ENCODE peak calls at places on chromosome 7, in nine cellular contexts. One of them, this sample, is unnamed.

GRCh38 chr7:44144426-44144967 is 3.4 kb upstream of the MYL7 start:
- DNase-seq in aorta: no peak
- DNase-seq in T-helper 9 cell: no peak
- DNase-seq in GM20000: no peak
- DNase-seq in HS-5: no peak
- DNase-seq in NCI-H748 treated with DMSO at 0.1 percent for 48 hours: no peak
- DNase-seq in foreskin fibroblast: no peak
- DNase-seq in NCI-H1436: no peak
- DNase-seq in mesendoderm: no peak
- DNase-seq in this sample: no peak

GRCh38 chr7:94970085-94970576 is 62.7 kb downstream of the PPP1R9A start:
- DNase-seq in HS-5: no peak
- DNase-seq in mesendoderm: no peak
- DNase-seq in NCI-H1436: no peak
- DNase-seq in foreskin fibroblast: no peak
- DNase-seq in NCI-H748 treated with DMSO at 0.1 percent for 48 hours: no peak
- DNase-seq in GM20000: no peak
- DNase-seq in T-helper 9 cell: no peak
- DNase-seq in aorta: no peak
- DNase-seq in this sample: no peak

GRCh38 chr7:20786421-20786778 is 286 bp downstream of the SP8 start:
- DNase-seq in aorta: no peak
- DNase-seq in HS-5: no peak
- DNase-seq in NCI-H748 treated with DMSO at 0.1 percent for 48 hours: no peak
- DNase-seq in foreskin fibroblast: no peak
- DNase-seq in GM20000: no peak
- DNase-seq in mesendoderm: peak
- DNase-seq in T-helper 9 cell: no peak
- DNase-seq in NCI-H1436: no peak
- DNase-seq in this sample: no peak

GRCh38 chr7:156642306-156643045 is 1.9 kb downstream of the RNF32 start:
- DNase-seq in foreskin fibroblast: no peak
- DNase-seq in NCI-H1436: no peak
- DNase-seq in aorta: no peak
- DNase-seq in NCI-H748 treated with DMSO at 0.1 percent for 48 hours: no peak
- DNase-seq in HS-5: no peak
- DNase-seq in T-helper 9 cell: no peak
- DNase-seq in mesendoderm: no peak
- DNase-seq in GM20000: no peak
- DNase-seq in this sample: peak

GRCh38 chr7:10939237-10939910 is 34.3 kb upstream of the PHF14 start:
- DNase-seq in mesendoderm: no peak
- DNase-seq in T-helper 9 cell: no peak
- DNase-seq in HS-5: no peak
- DNase-seq in GM20000: peak
- DNase-seq in NCI-H748 treated with DMSO at 0.1 percent for 48 hours: peak
- DNase-seq in NCI-H1436: no peak
- DNase-seq in aorta: no peak
- DNase-seq in foreskin fibroblast: no peak
- DNase-seq in this sample: no peak

GRCh38 chr7:25389489-25390106 is 161.3 kb upstream of the NPVF start:
- DNase-seq in GM20000: peak
- DNase-seq in foreskin fibroblast: peak
- DNase-seq in aorta: no peak
- DNase-seq in NCI-H1436: peak
- DNase-seq in NCI-H748 treated with DMSO at 0.1 percent for 48 hours: peak
- DNase-seq in T-helper 9 cell: no peak
- DNase-seq in HS-5: peak
- DNase-seq in mesendoderm: peak
- DNase-seq in this sample: peak

GRCh38 chr7:130491841-130492518 is at the start of gene MEST:
- DNase-seq in mesendoderm: no peak
- DNase-seq in NCI-H1436: peak
- DNase-seq in foreskin fibroblast: no peak
- DNase-seq in HS-5: no peak
- DNase-seq in GM20000: no peak
- DNase-seq in aorta: no peak
- DNase-seq in T-helper 9 cell: no peak
- DNase-seq in NCI-H748 treated with DMSO at 0.1 percent for 48 hours: no peak
- DNase-seq in this sample: no peak

GRCh38 chr7:106369349-106369748 is 84.6 kb upstream of the NAMPT start:
- DNase-seq in aorta: no peak
- DNase-seq in HS-5: no peak
- DNase-seq in NCI-H1436: no peak
- DNase-seq in NCI-H748 treated with DMSO at 0.1 percent for 48 hours: no peak
- DNase-seq in GM20000: no peak
- DNase-seq in foreskin fibroblast: peak
- DNase-seq in mesendoderm: peak
- DNase-seq in T-helper 9 cell: no peak
- DNase-seq in this sample: no peak

GRCh38 chr7:73717991-73718405 is 1.5 kb downstream of the STX1A start:
- DNase-seq in aorta: peak
- DNase-seq in GM20000: no peak
- DNase-seq in NCI-H748 treated with DMSO at 0.1 percent for 48 hours: no peak
- DNase-seq in NCI-H1436: no peak
- DNase-seq in foreskin fibroblast: peak
- DNase-seq in HS-5: peak
- DNase-seq in T-helper 9 cell: peak
- DNase-seq in mesendoderm: no peak
- DNase-seq in this sample: no peak

GRCh38 chr7:117873933-117874530 is 791 bp upstream of the CTTNBP2 start:
- DNase-seq in GM20000: no peak
- DNase-seq in NCI-H748 treated with DMSO at 0.1 percent for 48 hours: no peak
- DNase-seq in T-helper 9 cell: no peak
- DNase-seq in mesendoderm: no peak
- DNase-seq in NCI-H1436: no peak
- DNase-seq in HS-5: no peak
- DNase-seq in aorta: no peak
- DNase-seq in foreskin fibroblast: no peak
- DNase-seq in this sample: no peak

GRCh38 chr7:89247207-89247606 is 451.7 kb upstream of the TEX47 start:
- DNase-seq in mesendoderm: peak
- DNase-seq in aorta: no peak
- DNase-seq in GM20000: no peak
- DNase-seq in HS-5: no peak
- DNase-seq in foreskin fibroblast: no peak
- DNase-seq in T-helper 9 cell: no peak
- DNase-seq in NCI-H748 treated with DMSO at 0.1 percent for 48 hours: no peak
- DNase-seq in NCI-H1436: no peak
- DNase-seq in this sample: no peak

GRCh38 chr7:132394283-132395003 is 181.8 kb downstream of the PLXNA4 start:
- DNase-seq in HS-5: no peak
- DNase-seq in aorta: no peak
- DNase-seq in NCI-H748 treated with DMSO at 0.1 percent for 48 hours: no peak
- DNase-seq in T-helper 9 cell: no peak
- DNase-seq in NCI-H1436: no peak
- DNase-seq in mesendoderm: peak
- DNase-seq in foreskin fibroblast: no peak
- DNase-seq in GM20000: no peak
- DNase-seq in this sample: no peak

GRCh38 chr7:111242361-111242760 is 151.4 kb downstream of the LRRN3 start:
- DNase-seq in GM20000: no peak
- DNase-seq in mesendoderm: no peak
- DNase-seq in T-helper 9 cell: no peak
- DNase-seq in NCI-H1436: no peak
- DNase-seq in foreskin fibroblast: no peak
- DNase-seq in NCI-H748 treated with DMSO at 0.1 percent for 48 hours: no peak
- DNase-seq in aorta: no peak
- DNase-seq in HS-5: no peak
- DNase-seq in this sample: peak

GRCh38 chr7:102304668-102305067 is 18.0 kb downstream of the SH2B2 start:
- DNase-seq in foreskin fibroblast: no peak
- DNase-seq in T-helper 9 cell: no peak
- DNase-seq in mesendoderm: no peak
- DNase-seq in aorta: no peak
- DNase-seq in NCI-H748 treated with DMSO at 0.1 percent for 48 hours: no peak
- DNase-seq in HS-5: no peak
- DNase-seq in GM20000: no peak
- DNase-seq in NCI-H1436: no peak
- DNase-seq in this sample: no peak

GRCh38 chr7:44280993-44281721 is 44.2 kb downstream of the CAMK2B start:
- DNase-seq in foreskin fibroblast: no peak
- DNase-seq in T-helper 9 cell: no peak
- DNase-seq in NCI-H1436: no peak
- DNase-seq in aorta: peak
- DNase-seq in mesendoderm: no peak
- DNase-seq in HS-5: no peak
- DNase-seq in GM20000: no peak
- DNase-seq in NCI-H748 treated with DMSO at 0.1 percent for 48 hours: no peak
- DNase-seq in this sample: no peak

This sample was measured in NCI-H1417.